ENCODE peak calls at places on chromosomes 5 and 9, in six cellular contexts. W, K, N, S, D and T are unnamed samples.

GRCh38 chr9:14320272-14321245 is 6.6 kb upstream of the NFIB start:
- DNase-seq in W (no peak), K (no peak), N (peak; percentile 74), S (no peak), D (no peak), T (no peak)

GRCh38 chr5:80097516-80097915 is 62.4 kb downstream of the THBS4 start:
- DNase-seq in W (no peak), K (peak; percentile 62), N (no peak), S (no peak), D (no peak), T (peak; percentile 73)

GRCh38 chr9:82621446-82621845 is 441.5 kb downstream of the RASEF start:
- DNase-seq in W (no peak), K (no peak), N (no peak), S (no peak), D (no peak), T (no peak)

GRCh38 chr5:179455320-179455719 is 95.0 kb upstream of the RUFY1 start:
- DNase-seq in W (no peak), K (no peak), N (no peak), S (no peak), D (no peak), T (no peak)

GRCh38 chr5:68983959-68984358 is 109.9 kb upstream of the SLC30A5 start:
- DNase-seq in W (no peak), K (no peak), N (no peak), S (no peak), D (no peak), T (no peak)

GRCh38 chr9:116349684-116350083 is 196.1 kb downstream of the PAPPA start:
- DNase-seq in W (no peak), K (no peak), N (no peak), S (no peak), D (no peak), T (no peak)

GRCh38 chr9:76893395-76893932 is 12.4 kb downstream of the PRUNE2 start:
- DNase-seq in W (no peak), K (no peak), N (no peak), S (no peak), D (peak; percentile 72), T (no peak)

GRCh38 chr9:108130896-108131295 is 641.3 kb upstream of the KLF4 start:
- DNase-seq in W (no peak), K (no peak), N (no peak), S (no peak), D (no peak), T (no peak)

GRCh38 chr5:167049771-167050567 is 1241.5 kb upstream of the WWC1 start:
- DNase-seq in W (no peak), K (peak; percentile 47), N (no peak), S (no peak), D (no peak), T (no peak)

GRCh38 chr5:116848974-116849586 is 274.5 kb upstream of the SEMA6A start:
- DNase-seq in W (no peak), K (no peak), N (no peak), S (no peak), D (no peak), T (no peak)

GRCh38 chr5:55991768-55992486 is 2.8 kb downstream of the IL6ST start:
- DNase-seq in W (no peak), K (no peak), N (no peak), S (no peak), D (no peak), T (no peak)

GRCh38 chr5:154801083-154801482 is 45.9 kb downstream of the LARP1 start:
- DNase-seq in W (no peak), K (no peak), N (no peak), S (no peak), D (no peak), T (no peak)

GRCh38 chr9:133558191-133559126 is 24.0 kb downstream of the ADAMTSL2 start:
- DNase-seq in W (no peak), K (peak; percentile 94), N (no peak), S (peak; percentile 68), D (no peak), T (peak; percentile 81)

GRCh38 chr9:69421908-69422801 is 97.1 kb downstream of the ENTREP1 start:
- DNase-seq in W (no peak), K (peak; percentile 87), N (peak; percentile 69), S (peak; percentile 67), D (peak; percentile 51), T (peak; percentile 88)

GRCh38 chr9:93898502-93899426 is 56.4 kb downstream of the BARX1 start:
- DNase-seq in W (no peak), K (no peak), N (peak; percentile 26), S (no peak), D (no peak), T (peak; percentile 48)

GRCh38 chr9:77712533-77713130 is 64.5 kb upstream of the GNA14 start:
- DNase-seq in W (no peak), K (no peak), N (no peak), S (no peak), D (no peak), T (no peak)

GRCh38 chr9:124021385-124021769 is 9.8 kb downstream of the LHX2 start:
- DNase-seq in W (no peak), K (no peak), N (no peak), S (no peak), D (no peak), T (no peak)

GRCh38 chr9:124020520-124021384 is 9.2 kb downstream of the LHX2 start:
- DNase-seq in W (no peak), K (no peak), N (no peak), S (no peak), D (peak; percentile 34), T (peak; percentile 81)

GRCh38 chr9:124017929-124018730 is 6.6 kb downstream of the LHX2 start:
- DNase-seq in W (no peak), K (no peak), N (no peak), S (no peak), D (no peak), T (peak; percentile 93)

GRCh38 chr9:124018731-124019697 is 7.4 kb downstream of the LHX2 start:
- DNase-seq in W (no peak), K (no peak), N (no peak), S (no peak), D (peak; percentile 12), T (peak; percentile 87)

GRCh38 chr9:124019771-124020519 is 8.4 kb downstream of the LHX2 start:
- DNase-seq in W (no peak), K (no peak), N (no peak), S (no peak), D (peak; percentile 17), T (peak; percentile 52)
- H3K27me3 ChIP-seq in W (peaks cover 13% of the 10 kb centered on the region), K (peaks cover 65% of the 10 kb centered on the region), N (no peaks in the 10 kb centered on the region), S (peaks cover 99% of the 10 kb centered on the region), D (no peaks in the 10 kb centered on the region), T (peaks cover 97% of the 10 kb centered on the region)

DNA sequence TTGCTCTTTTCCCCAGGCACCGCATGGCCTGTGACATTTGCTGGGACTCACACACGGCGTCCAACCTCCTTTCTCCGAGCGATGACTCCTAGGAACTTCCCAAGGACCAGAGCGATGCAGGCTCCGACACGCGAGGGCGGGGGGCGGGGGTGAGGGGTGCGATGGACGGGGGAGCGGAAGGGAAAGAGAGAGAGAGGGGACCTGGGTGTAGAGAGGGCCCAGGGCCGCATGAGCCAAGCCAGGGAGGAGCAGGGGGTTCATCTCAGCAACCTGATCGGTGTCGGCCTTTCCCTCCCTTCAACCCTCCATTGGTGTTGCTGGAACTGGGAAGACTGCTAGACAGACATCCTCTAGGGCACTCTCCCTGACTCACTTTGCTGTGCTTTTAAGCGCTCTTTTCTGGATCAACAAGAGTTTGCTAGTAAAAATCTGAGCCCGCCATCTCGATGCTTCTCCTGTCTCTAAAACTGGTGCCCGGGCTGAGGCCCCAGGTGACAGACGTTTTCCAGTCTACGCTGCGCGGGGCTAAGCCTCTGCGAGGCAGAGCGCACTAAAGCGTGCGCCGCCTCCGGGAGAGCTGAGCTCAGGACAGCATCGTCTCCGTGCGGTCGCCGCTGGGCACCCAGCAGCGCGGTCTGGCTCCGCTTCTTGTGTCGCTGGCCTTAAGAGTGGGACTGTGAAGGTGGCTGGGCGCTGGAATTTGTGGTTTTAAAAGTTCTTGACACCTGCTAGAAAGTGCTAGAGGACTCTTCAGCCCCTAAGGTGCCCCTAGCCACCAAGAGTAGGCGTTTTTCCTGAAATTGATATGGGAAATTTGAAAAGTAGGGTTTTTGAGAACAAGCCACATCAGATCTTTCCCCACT is 1.0 kb upstream of the TSLP start:
- DNase-seq in W (no peak), K (peak; percentile 82), N (no peak), S (no peak), D (peak; percentile 57), T (peak; percentile 78)
- H3K4me3 ChIP-seq in W (no peak overlapping the region), K (peak overlapping the region; percentile 19), N (no peak overlapping the region), S (peak overlapping the region; percentile 15), D (peak overlapping the region; percentile 13), T (peak overlapping the region; percentile 51)

GRCh38 chr5:149853701-149854100 is 90.9 kb downstream of the PDE6A start:
- DNase-seq in W (no peak), K (no peak), N (no peak), S (no peak), D (no peak), T (no peak)

GRCh38 chr5:149853019-149853648 is 91.5 kb downstream of the PDE6A start:
- DNase-seq in W (no peak), K (peak; percentile 82), N (peak; percentile 91), S (peak; percentile 80), D (peak; percentile 81), T (peak; percentile 82)

GRCh38 chr5:149849280-149849985 is 95.2 kb downstream of the PDE6A start:
- DNase-seq in W (no peak), K (no peak), N (no peak), S (no peak), D (no peak), T (no peak)

GRCh38 chr5:149849990-149850910 is 94.3 kb downstream of the PDE6A start:
- DNase-seq in W (no peak), K (no peak), N (no peak), S (no peak), D (no peak), T (no peak)

DNA sequence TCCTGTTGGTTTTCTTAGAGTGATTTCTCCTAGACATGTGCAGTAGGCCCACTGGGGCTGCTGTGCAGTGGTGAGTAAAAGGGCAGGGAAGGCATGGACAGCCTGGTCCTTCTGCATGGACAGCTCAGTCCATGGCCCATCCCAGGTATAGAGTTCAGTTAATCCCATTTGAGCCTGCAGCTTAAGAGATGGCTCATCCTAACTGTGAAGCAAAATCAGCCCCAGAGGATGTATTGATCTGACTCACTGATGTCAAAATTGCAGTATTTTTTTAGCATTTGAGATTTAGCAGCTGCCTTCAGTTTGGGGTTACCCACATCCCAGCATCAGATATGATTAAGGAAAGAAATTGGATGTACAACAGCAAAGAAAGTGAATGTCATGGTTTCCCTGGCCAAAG is 93.4 kb downstream of the PDE6A start:
- DNase-seq in W (no peak), K (no peak), N (no peak), S (no peak), D (no peak), T (no peak)
- H3K36me3 ChIP-seq in W (no peaks in the 10 kb centered on the region), K (no peaks in the 10 kb centered on the region), N (no peaks in the 10 kb centered on the region), S (peaks cover 82% of the 10 kb centered on the region), D (no peaks in the 10 kb centered on the region), T (peaks cover 6% of the 10 kb centered on the region)

DNA sequence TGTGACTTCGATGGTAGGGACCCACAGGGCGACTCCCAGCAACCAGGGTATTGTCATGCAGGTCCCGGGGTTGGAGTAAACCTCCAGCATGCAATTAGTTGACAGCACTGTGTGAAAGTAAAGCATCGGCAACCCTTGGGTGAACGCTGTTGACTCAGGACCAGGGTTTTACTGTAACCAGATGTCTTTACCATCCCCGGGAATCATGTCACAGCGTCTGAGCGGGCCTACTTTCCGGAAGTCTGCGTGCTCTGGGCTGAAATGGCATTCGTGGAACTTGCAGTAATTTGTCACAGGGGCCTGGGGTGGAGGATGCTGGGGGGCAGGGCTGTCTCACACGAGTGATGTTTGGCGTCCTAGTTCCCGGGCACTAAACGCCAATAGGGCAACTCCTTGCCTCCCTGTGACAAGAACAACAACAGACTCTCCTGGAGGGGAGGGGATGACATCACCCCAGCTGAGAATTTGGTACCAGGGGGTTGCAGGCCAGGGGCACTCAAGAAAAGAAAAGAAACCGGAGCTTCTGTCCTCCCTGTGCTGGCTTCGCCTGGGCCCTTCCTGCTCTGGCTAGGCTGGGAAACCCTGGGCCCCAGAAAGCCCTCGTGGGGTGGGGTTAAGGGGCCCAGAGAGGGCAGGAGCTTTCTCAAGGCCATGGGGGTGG is 10.1 kb upstream of the UBAC1 start:
- DNase-seq in W (no peak), K (no peak), N (no peak), S (no peak), D (no peak), T (peak; percentile 51)
- H3K27me3 ChIP-seq in W (no peaks in the 10 kb centered on the region), K (no peaks in the 10 kb centered on the region), N (no peaks in the 10 kb centered on the region), S (peaks cover 3% of the 10 kb centered on the region), D (no peaks in the 10 kb centered on the region), T (no peaks in the 10 kb centered on the region)